ENCODE peak calls at places on chromosomes 5 and 9, in eight cellular contexts. J, P, E, L, I, C, K and N are unnamed samples.

GRCh38 chr9:127211983-127212382 is 52.6 kb upstream of the GARNL3 start:
- DNase-seq in I (no peak), P (no peak), C (no peak), J (no peak), K (no peak), E (no peak), L (no peak), N (no peak)

GRCh38 chr5:93497101-93497500 is 83.9 kb downstream of the NR2F1-AS1 start:
- DNase-seq in K (no peak), J (no peak), C (no peak), I (no peak), L (no peak), P (no peak), E (no peak), N (no peak)

GRCh38 chr9:84230355-84231136 is 110.0 kb downstream of the SLC28A3 start:
- DNase-seq in C (peak; percentile 64), L (no peak), E (no peak), J (no peak), K (no peak), P (peak; percentile 50), I (no peak), N (peak; percentile 6)

GRCh38 chr5:81949479-81949878 is 22.3 kb upstream of the ATG10 start:
- DNase-seq in L (no peak), C (no peak), I (no peak), J (no peak), E (no peak), K (no peak), P (no peak), N (no peak)

GRCh38 chr5:27906481-27906880 is 868.1 kb upstream of the CDH9 start:
- DNase-seq in L (no peak), I (no peak), J (no peak), C (no peak), P (no peak), K (no peak), E (no peak), N (no peak)

GRCh38 chr9:80378669-80379293 is 807.0 kb downstream of the TLE4 start:
- DNase-seq in E (no peak), C (no peak), J (no peak), K (no peak), I (no peak), P (no peak), L (no peak), N (no peak)

GRCh38 chr5:171535162-171535561 is 115.7 kb downstream of the FGF18 start:
- DNase-seq in P (no peak), C (no peak), I (no peak), L (no peak), E (no peak), J (no peak), K (no peak), N (no peak)

GRCh38 chr5:65721050-65721774 is 697 bp downstream of the SGTB start:
- DNase-seq in C (peak; percentile 64), J (peak; percentile 1), L (no peak), E (no peak), K (no peak), I (peak; percentile 66), P (no peak), N (no peak)

GRCh38 chr9:20640331-20641187 is 18.3 kb upstream of the MLLT3 start:
- DNase-seq in K (no peak), P (peak; percentile 30), C (peak; percentile 48), I (peak; percentile 74), L (no peak), E (peak; percentile 13), J (peak; percentile 67), N (no peak)

GRCh38 chr9:105132576-105132975 is 111.9 kb upstream of the SLC44A1 start:
- DNase-seq in J (no peak), L (no peak), P (no peak), C (no peak), I (no peak), E (no peak), K (no peak), N (no peak)

GRCh38 chr5:103232393-103232999 is 26.1 kb upstream of the MACIR start:
- DNase-seq in L (no peak), E (no peak), I (no peak), P (no peak), K (no peak), C (peak; percentile 51), J (peak; percentile 14), N (no peak)

GRCh38 chr5:947626-948471 is 55.2 kb downstream of the TRIP13 start:
- DNase-seq in C (no peak), K (no peak), E (no peak), I (no peak), P (no peak), L (no peak), J (no peak), N (no peak)

GRCh38 chr5:179964015-179964414 is 56.3 kb upstream of the TBC1D9B start:
- DNase-seq in C (no peak), L (no peak), P (no peak), J (no peak), K (no peak), E (no peak), I (no peak), N (no peak)

GRCh38 chr9:83932001-83932400 is 10.8 kb upstream of the KIF27 start:
- DNase-seq in C (no peak), L (no peak), J (no peak), E (no peak), K (no peak), I (no peak), P (no peak), N (no peak)

GRCh38 chr5:83516962-83517750 is 45.6 kb downstream of the VCAN start:
- DNase-seq in I (no peak), E (no peak), K (no peak), P (no peak), L (no peak), J (no peak), C (no peak), N (no peak)

GRCh38 chr5:43042176-43042625 is 2.1 kb upstream of the ANXA2R start:
- DNase-seq in E (peak; percentile 43), J (peak; percentile 91), C (peak; percentile 75), P (peak; percentile 94), L (peak; percentile 37), K (no peak), I (peak; percentile 81), N (no peak)

GRCh38 chr9:73284386-73284785 is 132.7 kb downstream of the ANXA1 start:
- DNase-seq in K (no peak), L (no peak), P (no peak), I (no peak), J (no peak), E (no peak), C (no peak), N (no peak)

GRCh38 chr9:9299134-9299533 is 1313.7 kb downstream of the PTPRD start:
- DNase-seq in P (no peak), C (no peak), J (no peak), E (no peak), L (no peak), K (no peak), I (no peak), N (no peak)

GRCh38 chr5:1392801-1393565 is 48.1 kb upstream of the CLPTM1L start:
- DNase-seq in L (no peak), C (no peak), J (no peak), E (no peak), I (peak; percentile 24), K (no peak), P (no peak), N (no peak)

GRCh38 chr9:134297581-134297980 is 28.7 kb upstream of the RXRA start:
- DNase-seq in P (no peak), K (no peak), C (no peak), I (no peak), E (no peak), J (no peak), L (no peak), N (no peak)

GRCh38 chr5:64947031-64947430 is 178.3 kb downstream of the CWC27 start:
- DNase-seq in J (no peak), C (peak; percentile 92), K (no peak), P (no peak), E (no peak), I (no peak), L (peak; percentile 8), N (no peak)

GRCh38 chr5:166486348-166486747 is 1805.1 kb upstream of the WWC1 start:
- DNase-seq in K (no peak), P (no peak), I (no peak), E (no peak), C (no peak), L (no peak), J (no peak), N (no peak)

GRCh38 chr5:80275347-80275746 is 19.5 kb upstream of the SERINC5 start:
- DNase-seq in L (no peak), J (peak; percentile 16), E (no peak), P (no peak), C (peak; percentile 54), K (no peak), I (no peak), N (no peak)